ENCODE peak calls at places on chromosomes 6 and 20, in nine cellular contexts. E is pancreas; G is stimulated activated CD4-positive, alpha-beta T cell treated with anti-CD3 and anti-CD28 coated beads, Interleukin-1b, Interleukin-23, amount 100 ng/mL, for 24 hours; H is RPMI7951; J is RWPE1; A is activated T-cell treated with anti-CD3 and anti-CD28 coated beads for 24 hours; S is NCI-H1694; L is stimulated activated CD8-positive, alpha-beta memory T cell treated with anti-CD3 and anti-CD28 coated beads, Interleukin-4, amount 100 ng/mL, for 1 hour; I is neural crest cell. V is an unnamed sample.

GRCh38 chr20:43681991-43682410 is 15.1 kb downstream of the MYBL2 start:
- DNase-seq in S (no peak), I (no peak), G (no peak), J (no peak), H (no peak), A (no peak), E (peak; percentile 32), L (no peak), V (no peak)

GRCh38 chr6:132648356-132648755 is 10.6 kb downstream of the TAAR1 start:
- DNase-seq in J (peak; percentile 38), I (no peak), A (no peak), G (no peak), E (no peak), H (peak; percentile 89), S (no peak), L (no peak), V (peak; percentile 79)

GRCh38 chr6:110710115-110710514 is 105.2 kb downstream of the CDK19 start:
- DNase-seq in I (no peak), J (no peak), H (no peak), G (no peak), S (no peak), A (no peak), E (no peak), L (no peak), V (no peak)

GRCh38 chr6:88910922-88911778 is 52.3 kb downstream of the RNGTT start:
- DNase-seq in I (no peak), G (no peak), E (no peak), A (no peak), L (no peak), J (no peak), H (no peak), S (no peak), V (no peak)

GRCh38 chr6:89117285-89118108 is at the start of gene SRSF12:
- DNase-seq in A (peak; percentile 16), L (no peak), I (peak; percentile 62), G (peak; percentile 11), J (peak; percentile 55), H (peak; percentile 9), E (peak; percentile 40), S (no peak), V (no peak)

GRCh38 chr20:31809656-31810055 is 9.5 kb upstream of the MYLK2 start:
- DNase-seq in E (no peak), H (no peak), G (no peak), L (no peak), S (no peak), A (no peak), J (no peak), I (no peak), V (no peak)

GRCh38 chr20:16434087-16434664 is 139.1 kb downstream of the KIF16B start:
- DNase-seq in I (peak; percentile 60), G (peak; percentile 45), L (peak; percentile 2), S (no peak), H (peak; percentile 45), J (peak; percentile 26), A (peak; percentile 28), E (peak; percentile 73), V (peak; percentile 42)

GRCh38 chr20:63097336-63097831 is 90.6 kb upstream of the BHLHE23 start:
- DNase-seq in L (no peak), H (no peak), E (no peak), S (no peak), I (no peak), G (no peak), A (no peak), J (no peak), V (no peak)

GRCh38 chr6:120899932-120900331 is 434.3 kb downstream of the TBC1D32 start:
- DNase-seq in E (no peak), A (no peak), I (no peak), L (no peak), H (no peak), G (no peak), J (no peak), S (no peak), V (no peak)

GRCh38 chr20:57627972-57628650 is 7.9 kb upstream of the ZBP1 start:
- DNase-seq in S (no peak), E (peak; percentile 2), G (peak; percentile 26), A (peak; percentile 37), J (no peak), L (no peak), H (no peak), I (no peak), V (no peak)

GRCh38 chr6:89299451-89299850 is 15.6 kb downstream of the GABRR2 start:
- DNase-seq in E (no peak), S (no peak), A (no peak), G (no peak), L (no peak), J (no peak), I (no peak), H (peak; percentile 42), V (peak; percentile 85)

GRCh38 chr6:86856937-86857563 is 80.3 kb upstream of the HTR1E start:
- DNase-seq in J (peak; percentile 13), I (peak; percentile 56), H (peak; percentile 16), A (peak; percentile 4), S (peak; percentile 12), G (no peak), E (no peak), L (no peak), V (no peak)